ENCODE peak calls at places on chromosomes 2 and 18, in ten cellular contexts. A, X, S, K, V, P, O, Q, M and I are unnamed samples.

GRCh38 chr2:51633073-51633472 is 601.1 kb upstream of the NRXN1 start:
- DNase-seq in A (no peak), X (no peak), S (no peak), K (no peak), V (no peak), P (no peak), O (no peak), Q (no peak), M (no peak), I (no peak)

GRCh38 chr2:6506311-6507258 is 359.1 kb downstream of the CMPK2 start:
- DNase-seq in A (peak; percentile 27), X (peak; percentile 59), S (peak; percentile 36), K (no peak), V (peak; percentile 96), P (no peak), O (no peak), Q (no peak), M (no peak), I (peak; percentile 63)

GRCh38 chr2:46493241-46493970 is 14.0 kb downstream of the TMEM247 start:
- DNase-seq in A (peak; percentile 34), X (peak; percentile 71), S (peak; percentile 58), K (no peak), V (peak; percentile 76), P (no peak), O (no peak), Q (no peak), M (no peak), I (no peak)

GRCh38 chr2:136056077-136056688 is 61.8 kb downstream of the CXCR4 start:
- DNase-seq in A (no peak), X (no peak), S (no peak), K (no peak), V (no peak), P (no peak), O (no peak), Q (no peak), M (no peak), I (no peak)

GRCh38 chr2:214671330-214671850 is 138.1 kb downstream of the BARD1 start:
- DNase-seq in A (no peak), X (no peak), S (no peak), K (no peak), V (peak; percentile 14), P (no peak), O (no peak), Q (no peak), M (no peak), I (no peak)

GRCh38 chr2:239311132-239312040 is 89.4 kb downstream of the HDAC4 start:
- DNase-seq in A (no peak), X (no peak), S (no peak), K (no peak), V (no peak), P (peak; percentile 88), O (peak; percentile 19), Q (peak; percentile 19), M (no peak), I (no peak)

GRCh38 chr2:51813245-51813644 is 781.3 kb upstream of the NRXN1 start:
- DNase-seq in A (no peak), X (peak; percentile 90), S (no peak), K (no peak), V (peak; percentile 70), P (no peak), O (no peak), Q (no peak), M (no peak), I (no peak)

GRCh38 chr2:157176602-157177001 is 80.9 kb upstream of the GALNT5 start:
- DNase-seq in A (no peak), X (no peak), S (no peak), K (no peak), V (no peak), P (no peak), O (no peak), Q (no peak), M (no peak), I (no peak)

GRCh38 chr18:49812321-49813070 is 837 bp downstream of the ACAA2 start:
- DNase-seq in A (no peak), X (peak; percentile 16), S (no peak), K (no peak), V (peak; percentile 29), P (no peak), O (no peak), Q (no peak), M (no peak), I (no peak)

GRCh38 chr2:112812318-112813042 is 24.1 kb downstream of the IL1B start:
- DNase-seq in A (peak; percentile 19), X (peak; percentile 63), S (peak; percentile 98), K (no peak), V (peak; percentile 72), P (no peak), O (no peak), Q (no peak), M (no peak), I (no peak)

GRCh38 chr2:99507964-99508818 is 18.4 kb upstream of the REV1 start:
- DNase-seq in A (peak; percentile 18), X (peak; percentile 39), S (no peak), K (no peak), V (no peak), P (no peak), O (no peak), Q (no peak), M (no peak), I (no peak)

GRCh38 chr2:99514357-99514756 is 24.5 kb upstream of the REV1 start:
- DNase-seq in A (no peak), X (no peak), S (no peak), K (no peak), V (no peak), P (no peak), O (no peak), Q (no peak), M (no peak), I (no peak)

GRCh38 chr2:99512081-99512480 is 22.3 kb upstream of the REV1 start:
- DNase-seq in A (no peak), X (no peak), S (no peak), K (no peak), V (no peak), P (no peak), O (no peak), Q (no peak), M (no peak), I (no peak)
- H3K36me3 ChIP-seq in A (no peaks in the 10 kb centered on the region), X (no peaks in the 10 kb centered on the region), S (no peaks in the 10 kb centered on the region), K (no peaks in the 10 kb centered on the region), V (no peaks in the 10 kb centered on the region), P (no peaks in the 10 kb centered on the region), O (no peaks in the 10 kb centered on the region), Q (no peaks in the 10 kb centered on the region), M (no peaks in the 10 kb centered on the region), I (no peaks in the 10 kb centered on the region)

GRCh38 chr2:64617631-64618151 is 36.0 kb downstream of the SERTAD2 start:
- DNase-seq in A (no peak), X (no peak), S (no peak), K (no peak), V (no peak), P (no peak), O (no peak), Q (no peak), M (no peak), I (no peak)

GRCh38 chr2:64615844-64616536 is 37.7 kb downstream of the SERTAD2 start:
- DNase-seq in A (no peak), X (no peak), S (no peak), K (no peak), V (no peak), P (no peak), O (peak; percentile 17), Q (no peak), M (no peak), I (no peak)

GRCh38 chr2:64612575-64613195 is 41.0 kb downstream of the SERTAD2 start:
- DNase-seq in A (no peak), X (no peak), S (no peak), K (no peak), V (no peak), P (no peak), O (peak; percentile 18), Q (peak; percentile 8), M (no peak), I (no peak)

GRCh38 chr2:64613276-64613675 is 40.4 kb downstream of the SERTAD2 start:
- DNase-seq in A (no peak), X (no peak), S (no peak), K (no peak), V (peak; percentile 59), P (no peak), O (no peak), Q (peak; percentile 3), M (no peak), I (no peak)

GRCh38 chr2:64615206-64615763 is 38.4 kb downstream of the SERTAD2 start:
- DNase-seq in A (no peak), X (no peak), S (no peak), K (no peak), V (no peak), P (no peak), O (no peak), Q (peak; percentile 0), M (no peak), I (no peak)
- H3K27me3 ChIP-seq in A (no peaks in the 10 kb centered on the region), X (no peaks in the 10 kb centered on the region), S (peaks cover 10% of the 10 kb centered on the region), K (no peaks in the 10 kb centered on the region), V (peaks cover 5% of the 10 kb centered on the region), P (no peaks in the 10 kb centered on the region), O (no peaks in the 10 kb centered on the region), Q (no peaks in the 10 kb centered on the region), M (no peaks in the 10 kb centered on the region), I (peaks cover 25% of the 10 kb centered on the region)

GRCh38 chr2:177243073-177243472 is 21.5 kb downstream of the NFE2L2 start:
- DNase-seq in A (no peak), X (no peak), S (no peak), K (no peak), V (no peak), P (no peak), O (no peak), Q (no peak), M (no peak), I (no peak)
- H3K4me3 ChIP-seq in A (no peak overlapping the region), X (no peak overlapping the region), S (no peak overlapping the region), K (no peak overlapping the region), V (peak overlapping the region; percentile 40), P (no peak overlapping the region), O (no peak overlapping the region), Q (no peak overlapping the region), M (no peak overlapping the region), I (peak overlapping the region; percentile 12)

GRCh38 chr18:42340423-42341009 is 385.5 kb downstream of the PIK3C3 start:
- DNase-seq in A (no peak), X (no peak), S (no peak), K (no peak), V (no peak), P (no peak), O (no peak), Q (no peak), M (no peak), I (no peak)
- H3K36me3 ChIP-seq in A (no peaks in the 10 kb centered on the region), X (no peaks in the 10 kb centered on the region), S (no peaks in the 10 kb centered on the region), K (no peaks in the 10 kb centered on the region), V (no peaks in the 10 kb centered on the region), P (no peaks in the 10 kb centered on the region), O (no peaks in the 10 kb centered on the region), Q (no peaks in the 10 kb centered on the region), M (no peaks in the 10 kb centered on the region), I (no peaks in the 10 kb centered on the region)

GRCh38 chr2:161415467-161416293 is 417 bp upstream of the TBR1 start:
- DNase-seq in A (no peak), X (no peak), S (no peak), K (no peak), V (no peak), P (no peak), O (no peak), Q (no peak), M (no peak), I (no peak)
- H3K27me3 ChIP-seq in A (peaks cover 81% of the 10 kb centered on the region), X (peaks cover 51% of the 10 kb centered on the region), S (peaks cover 50% of the 10 kb centered on the region), K (peaks cover 51% of the 10 kb centered on the region), V (peaks cover 54% of the 10 kb centered on the region), P (peaks cover 62% of the 10 kb centered on the region), O (peaks cover 7% of the 10 kb centered on the region), Q (peaks cover 38% of the 10 kb centered on the region), M (peaks cover 2% of the 10 kb centered on the region), I (peaks cover 40% of the 10 kb centered on the region)